ENCODE peak calls at places on chromosomes 1 and 21, in seven cellular contexts. One of them, this sample, is unnamed.
A peak's percentile ranks its signal among the peaks of the same experiment; 100 is the strongest.

GRCh38 chr1:18803392-18803791 is 56.1 kb downstream of the TAS1R2 start:
- DNase-seq in H54: no peak
- DNase-seq in NB4: no peak
- DNase-seq in GM12891: no peak
- DNase-seq in uterus: no peak
- DNase-seq in body of pancreas: no peak
- DNase-seq in tibial nerve: no peak
- DNase-seq in this sample: no peak

GRCh38 chr21:24076179-24076578 is 1531.1 kb downstream of the MRPL39 start:
- DNase-seq in GM12891: no peak
- DNase-seq in uterus: no peak
- DNase-seq in NB4: peak; percentile 6
- DNase-seq in body of pancreas: no peak
- DNase-seq in H54: no peak
- DNase-seq in tibial nerve: no peak
- DNase-seq in this sample: no peak

GRCh38 chr1:163213626-163214025 is 10.9 kb upstream of the RGS5 start:
- DNase-seq in uterus: no peak
- DNase-seq in GM12891: no peak
- DNase-seq in H54: no peak
- DNase-seq in NB4: no peak
- DNase-seq in body of pancreas: no peak
- DNase-seq in tibial nerve: no peak
- DNase-seq in this sample: no peak

GRCh38 chr1:160375788-160376524 is 9.1 kb downstream of the NHLH1 start:
- DNase-seq in GM12891: no peak
- DNase-seq in NB4: peak; percentile 57
- DNase-seq in tibial nerve: no peak
- DNase-seq in H54: peak; percentile 50
- DNase-seq in body of pancreas: no peak
- DNase-seq in uterus: no peak
- DNase-seq in this sample: no peak

GRCh38 chr1:48036693-48037386 is 39.7 kb upstream of the TRABD2B start:
- DNase-seq in H54: no peak
- DNase-seq in NB4: no peak
- DNase-seq in body of pancreas: no peak
- DNase-seq in tibial nerve: no peak
- DNase-seq in GM12891: no peak
- DNase-seq in uterus: no peak
- DNase-seq in this sample: no peak

GRCh38 chr1:165138960-165139359 is 217.6 kb downstream of the LMX1A start:
- DNase-seq in tibial nerve: no peak
- DNase-seq in GM12891: no peak
- DNase-seq in body of pancreas: no peak
- DNase-seq in H54: no peak
- DNase-seq in uterus: no peak
- DNase-seq in NB4: no peak
- DNase-seq in this sample: no peak

GRCh38 chr1:44454704-44455103 is 49.6 kb downstream of the RNF220 start:
- DNase-seq in H54: no peak
- DNase-seq in NB4: no peak
- DNase-seq in body of pancreas: no peak
- DNase-seq in tibial nerve: no peak
- DNase-seq in uterus: no peak
- DNase-seq in GM12891: no peak
- DNase-seq in this sample: no peak

GRCh38 chr1:159879136-159879535 is 16.7 kb upstream of the VSIG8 start:
- DNase-seq in GM12891: no peak
- DNase-seq in uterus: no peak
- DNase-seq in tibial nerve: no peak
- DNase-seq in H54: no peak
- DNase-seq in NB4: no peak
- DNase-seq in body of pancreas: no peak
- DNase-seq in this sample: no peak

GRCh38 chr1:77831976-77832695 is 52.7 kb downstream of the MIGA1 start:
- DNase-seq in GM12891: no peak
- DNase-seq in H54: no peak
- DNase-seq in body of pancreas: no peak
- DNase-seq in NB4: no peak
- DNase-seq in tibial nerve: no peak
- DNase-seq in uterus: peak; percentile 46
- DNase-seq in this sample: no peak

GRCh38 chr1:97844552-97845089 is 76.2 kb downstream of the DPYD start:
- DNase-seq in uterus: no peak
- DNase-seq in GM12891: no peak
- DNase-seq in tibial nerve: no peak
- DNase-seq in body of pancreas: no peak
- DNase-seq in H54: no peak
- DNase-seq in NB4: no peak
- DNase-seq in this sample: peak; percentile 56

GRCh38 chr1:162069334-162070093 is at the start of gene NOS1AP:
- DNase-seq in NB4: peak; percentile 77
- DNase-seq in uterus: peak; percentile 31
- DNase-seq in GM12891: peak; percentile 87
- DNase-seq in body of pancreas: peak; percentile 91
- DNase-seq in H54: peak; percentile 84
- DNase-seq in tibial nerve: peak; percentile 55
- DNase-seq in this sample: peak; percentile 96
- TF ChIP-seq POLR2A in NB4: no peak
- TF ChIP-seq POLR2A in uterus: peak; percentile 16
- TF ChIP-seq POLR2A in GM12891: no peak
- TF ChIP-seq POLR2A in body of pancreas: peak; percentile 64
- TF ChIP-seq POLR2A in H54: peak; percentile 65
- TF ChIP-seq POLR2A in tibial nerve: peak; percentile 68
- TF ChIP-seq POLR2A in this sample: no peak

GRCh38 chr1:151790071-151790939 is at the start of gene TDRKH:
- DNase-seq in uterus: peak; percentile 96
- DNase-seq in H54: peak; percentile 100
- DNase-seq in NB4: peak; percentile 99
- DNase-seq in GM12891: peak; percentile 97
- DNase-seq in body of pancreas: peak; percentile 98
- DNase-seq in tibial nerve: peak; percentile 95
- DNase-seq in this sample: peak; percentile 97
- TF ChIP-seq POLR2A in uterus: peak; percentile 69
- TF ChIP-seq POLR2A in H54: peak; percentile 92
- TF ChIP-seq POLR2A in NB4: no peak
- TF ChIP-seq POLR2A in GM12891: no peak
- TF ChIP-seq POLR2A in body of pancreas: peak; percentile 84
- TF ChIP-seq POLR2A in tibial nerve: peak; percentile 74
- TF ChIP-seq POLR2A in this sample: no peak

GRCh38 chr1:173549813-173550212 is 53.1 kb downstream of the SLC9C2 start:
- DNase-seq in NB4: no peak
- DNase-seq in body of pancreas: no peak
- DNase-seq in GM12891: no peak
- DNase-seq in H54: no peak
- DNase-seq in tibial nerve: no peak
- DNase-seq in uterus: no peak
- DNase-seq in this sample: no peak
- TF ChIP-seq POLR2A in NB4: no peak
- TF ChIP-seq POLR2A in body of pancreas: no peak
- TF ChIP-seq POLR2A in GM12891: no peak
- TF ChIP-seq POLR2A in H54: no peak
- TF ChIP-seq POLR2A in tibial nerve: no peak
- TF ChIP-seq POLR2A in uterus: no peak
- TF ChIP-seq POLR2A in this sample: no peak

GRCh38 chr1:32390904-32391480 is 3.2 kb downstream of the BSDC1 start:
- DNase-seq in tibial nerve: no peak
- DNase-seq in GM12891: no peak
- DNase-seq in uterus: no peak
- DNase-seq in body of pancreas: no peak
- DNase-seq in NB4: peak; percentile 23
- DNase-seq in H54: no peak
- DNase-seq in this sample: no peak

GRCh38 chr1:32393136-32393535 is 1.1 kb downstream of the BSDC1 start:
- DNase-seq in uterus: no peak
- DNase-seq in tibial nerve: no peak
- DNase-seq in body of pancreas: no peak
- DNase-seq in GM12891: no peak
- DNase-seq in NB4: no peak
- DNase-seq in H54: no peak
- DNase-seq in this sample: no peak

GRCh38 chr1:32386993-32387392 is 7.2 kb downstream of the BSDC1 start:
- DNase-seq in uterus: no peak
- DNase-seq in tibial nerve: no peak
- DNase-seq in body of pancreas: no peak
- DNase-seq in GM12891: no peak
- DNase-seq in H54: no peak
- DNase-seq in NB4: no peak
- DNase-seq in this sample: no peak

GRCh38 chr1:32392358-32392757 is 1.9 kb downstream of the BSDC1 start:
- DNase-seq in GM12891: no peak
- DNase-seq in NB4: peak; percentile 27
- DNase-seq in uterus: no peak
- DNase-seq in body of pancreas: no peak
- DNase-seq in H54: no peak
- DNase-seq in tibial nerve: no peak
- DNase-seq in this sample: no peak

DNA sequence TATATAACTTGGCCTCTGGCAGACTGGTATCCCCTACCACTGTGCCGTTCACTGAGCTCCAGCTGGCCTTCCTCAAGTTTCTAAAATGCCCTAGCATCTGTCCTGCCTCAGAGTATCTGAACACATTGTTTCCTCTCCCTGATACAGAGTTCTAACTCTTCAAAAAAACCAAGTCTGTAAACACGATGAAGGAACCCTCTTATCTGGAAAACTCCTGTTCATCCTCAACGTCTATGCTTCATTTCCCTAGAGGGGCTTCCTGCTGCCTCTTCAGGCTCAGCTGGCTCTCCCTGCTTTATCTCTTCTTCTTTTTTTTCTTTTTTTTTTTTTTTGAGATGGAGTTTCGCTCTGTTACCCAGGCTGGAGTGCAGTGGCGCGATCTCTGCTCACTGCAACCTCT is 5.6 kb downstream of the BSDC1 start:
- DNase-seq in H54: no peak
- DNase-seq in uterus: no peak
- DNase-seq in tibial nerve: no peak
- DNase-seq in GM12891: no peak
- DNase-seq in NB4: no peak
- DNase-seq in body of pancreas: no peak
- DNase-seq in this sample: no peak
- TF ChIP-seq POLR2A in H54: no peak
- TF ChIP-seq POLR2A in uterus: no peak
- TF ChIP-seq POLR2A in tibial nerve: no peak
- TF ChIP-seq POLR2A in GM12891: no peak
- TF ChIP-seq POLR2A in NB4: no peak
- TF ChIP-seq POLR2A in body of pancreas: no peak
- TF ChIP-seq POLR2A in this sample: no peak

DNA sequence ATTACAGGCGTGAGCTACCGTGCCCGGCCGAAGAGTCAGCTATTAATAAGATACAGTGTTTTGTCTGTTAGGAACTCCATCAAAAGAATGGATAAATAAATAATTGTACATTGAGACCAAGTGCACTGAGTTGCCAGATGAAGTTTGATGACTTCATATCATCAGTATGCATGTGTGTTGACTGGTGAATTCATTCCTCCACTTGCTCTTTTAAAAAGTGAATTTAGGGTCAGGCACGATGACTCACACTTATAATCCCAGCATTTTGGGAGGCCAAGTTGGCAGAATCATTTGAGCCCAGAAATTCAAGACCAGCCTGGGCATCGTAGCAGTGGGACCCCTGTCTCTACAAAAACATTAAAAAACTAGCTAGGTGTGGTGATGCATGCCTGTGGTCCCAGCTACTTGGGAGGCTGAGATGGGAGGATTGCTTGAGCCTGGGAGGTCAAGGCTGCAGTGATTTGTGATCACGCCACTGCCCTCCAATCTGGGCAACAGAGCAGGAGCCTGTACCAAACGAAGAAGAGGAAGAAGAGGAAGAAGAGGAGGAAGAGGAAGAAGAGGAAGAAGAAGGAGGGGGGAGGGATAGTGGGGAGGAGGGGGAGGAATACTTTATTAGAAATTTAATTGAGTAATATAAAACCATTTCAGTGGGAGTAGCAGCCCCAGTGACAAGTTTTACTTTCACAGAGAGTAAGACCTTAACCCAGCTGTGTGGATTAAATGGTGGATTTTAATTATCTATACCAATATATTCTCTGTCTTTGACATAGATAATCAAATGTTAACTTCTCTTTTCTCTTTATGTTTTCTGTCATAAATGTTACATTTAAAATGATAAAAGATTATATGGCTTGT is 74.9 kb downstream of the CCDC18 start:
- DNase-seq in NB4: no peak
- DNase-seq in body of pancreas: no peak
- DNase-seq in tibial nerve: no peak
- DNase-seq in GM12891: no peak
- DNase-seq in uterus: no peak
- DNase-seq in H54: peak; percentile 40
- DNase-seq in this sample: no peak
- TF ChIP-seq POLR2A in NB4: no peak
- TF ChIP-seq POLR2A in body of pancreas: no peak
- TF ChIP-seq POLR2A in tibial nerve: no peak
- TF ChIP-seq POLR2A in GM12891: no peak
- TF ChIP-seq POLR2A in uterus: no peak
- TF ChIP-seq POLR2A in H54: no peak
- TF ChIP-seq POLR2A in this sample: no peak

DNA sequence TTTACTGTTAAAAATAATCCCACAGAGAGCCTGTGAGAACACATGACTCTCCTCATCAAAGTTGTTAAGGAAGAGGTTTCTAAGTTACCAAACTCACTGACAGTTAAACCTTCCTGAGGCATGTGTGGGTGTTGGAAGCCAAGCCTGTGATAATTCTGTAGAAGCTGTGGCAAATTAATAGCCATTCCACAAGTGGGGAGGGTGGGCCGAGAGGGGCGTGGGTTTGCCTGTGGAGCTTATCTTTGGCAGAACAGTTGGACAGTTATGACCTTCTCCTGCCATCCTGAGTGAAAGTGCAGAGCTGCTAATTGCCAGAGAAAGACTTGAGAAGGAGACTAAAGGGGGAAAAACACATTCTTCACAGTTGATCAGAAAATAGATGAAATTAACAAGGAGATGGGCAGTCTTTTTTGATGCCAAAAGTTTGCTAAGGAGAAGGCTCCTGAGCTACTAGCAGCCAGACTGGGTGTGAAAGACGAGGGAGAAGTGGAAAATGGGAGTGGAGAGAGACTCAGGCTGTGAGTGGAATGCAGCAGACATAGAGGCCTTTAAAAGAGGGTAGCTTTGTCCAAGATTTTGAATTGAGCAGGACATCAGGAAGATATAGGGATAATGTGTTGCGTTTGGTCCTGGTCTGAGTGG is 1.6 kb upstream of the PLA2G2C start:
- DNase-seq in NB4: peak; percentile 46
- DNase-seq in GM12891: no peak
- DNase-seq in tibial nerve: no peak
- DNase-seq in body of pancreas: no peak
- DNase-seq in H54: no peak
- DNase-seq in uterus: no peak
- DNase-seq in this sample: no peak
- TF ChIP-seq POLR2A in NB4: no peak
- TF ChIP-seq POLR2A in GM12891: no peak
- TF ChIP-seq POLR2A in tibial nerve: no peak
- TF ChIP-seq POLR2A in body of pancreas: no peak
- TF ChIP-seq POLR2A in H54: no peak
- TF ChIP-seq POLR2A in uterus: no peak
- TF ChIP-seq POLR2A in this sample: no peak

GRCh38 chr1:21262282-21263051 is 27.8 kb downstream of the ECE1 start:
- DNase-seq in uterus: peak; percentile 82
- DNase-seq in NB4: no peak
- DNase-seq in H54: no peak
- DNase-seq in GM12891: no peak
- DNase-seq in tibial nerve: peak; percentile 77
- DNase-seq in body of pancreas: peak; percentile 88
- DNase-seq in this sample: no peak
- TF ChIP-seq POLR2A in uterus: no peak
- TF ChIP-seq POLR2A in NB4: no peak
- TF ChIP-seq POLR2A in H54: no peak
- TF ChIP-seq POLR2A in GM12891: no peak
- TF ChIP-seq POLR2A in tibial nerve: peak; percentile 8
- TF ChIP-seq POLR2A in body of pancreas: peak; percentile 44
- TF ChIP-seq POLR2A in this sample: no peak

GRCh38 chr21:43752758-43753438 is 23.2 kb downstream of the CSTB start:
- DNase-seq in tibial nerve: no peak
- DNase-seq in uterus: no peak
- DNase-seq in GM12891: no peak
- DNase-seq in H54: no peak
- DNase-seq in body of pancreas: no peak
- DNase-seq in NB4: no peak
- DNase-seq in this sample: no peak
- TF ChIP-seq POLR2A in tibial nerve: no peak
- TF ChIP-seq POLR2A in uterus: no peak
- TF ChIP-seq POLR2A in GM12891: no peak
- TF ChIP-seq POLR2A in H54: no peak
- TF ChIP-seq POLR2A in body of pancreas: no peak
- TF ChIP-seq POLR2A in NB4: no peak
- TF ChIP-seq POLR2A in this sample: no peak

This sample was measured in spleen.